ENCODE peak calls at places on chromosomes 3 and 15, in six cellular contexts. One of them, this sample, is unnamed.

GRCh38 chr3:10334461-10334860 is 13.5 kb upstream of the SEC13 start:
- DNase-seq in upper lobe of left lung: no peak
- DNase-seq in transverse colon: no peak
- DNase-seq in A549: peak
- DNase-seq in stomach: no peak
- DNase-seq in Peyer's patch: no peak
- DNase-seq in this sample: no peak

GRCh38 chr3:143354342-143354741 is 234.8 kb downstream of the CHST2 start:
- DNase-seq in upper lobe of left lung: no peak
- DNase-seq in stomach: no peak
- DNase-seq in A549: no peak
- DNase-seq in transverse colon: no peak
- DNase-seq in Peyer's patch: no peak
- DNase-seq in this sample: no peak

GRCh38 chr15:23440596-23440995 is 6.4 kb downstream of the GOLGA6L2 start:
- DNase-seq in transverse colon: no peak
- DNase-seq in stomach: no peak
- DNase-seq in Peyer's patch: no peak
- DNase-seq in A549: no peak
- DNase-seq in upper lobe of left lung: no peak
- DNase-seq in this sample: no peak

GRCh38 chr3:144652573-144652972 is 681.0 kb downstream of the DIPK2A start:
- DNase-seq in stomach: no peak
- DNase-seq in upper lobe of left lung: no peak
- DNase-seq in A549: no peak
- DNase-seq in transverse colon: no peak
- DNase-seq in Peyer's patch: no peak
- DNase-seq in this sample: no peak

GRCh38 chr3:148856404-148856803 is 8.7 kb upstream of the CPA3 start:
- DNase-seq in stomach: no peak
- DNase-seq in A549: no peak
- DNase-seq in Peyer's patch: no peak
- DNase-seq in upper lobe of left lung: no peak
- DNase-seq in transverse colon: no peak
- DNase-seq in this sample: no peak

GRCh38 chr15:99435138-99435695 is 130.6 kb upstream of the MEF2A start:
- DNase-seq in transverse colon: peak
- DNase-seq in A549: no peak
- DNase-seq in upper lobe of left lung: peak
- DNase-seq in stomach: peak
- DNase-seq in Peyer's patch: peak
- DNase-seq in this sample: peak

GRCh38 chr3:128598884-128599664 is 51.5 kb downstream of the RPN1 start:
- DNase-seq in transverse colon: no peak
- DNase-seq in A549: no peak
- DNase-seq in upper lobe of left lung: no peak
- DNase-seq in stomach: no peak
- DNase-seq in Peyer's patch: no peak
- DNase-seq in this sample: no peak

GRCh38 chr3:49162751-49163419 is 3.2 kb downstream of the CCDC71 start:
- DNase-seq in A549: no peak
- DNase-seq in transverse colon: no peak
- DNase-seq in stomach: no peak
- DNase-seq in Peyer's patch: no peak
- DNase-seq in upper lobe of left lung: no peak
- DNase-seq in this sample: no peak

GRCh38 chr3:184524981-184525336 is 36.6 kb upstream of the EPHB3 start:
- DNase-seq in transverse colon: no peak
- DNase-seq in upper lobe of left lung: no peak
- DNase-seq in stomach: no peak
- DNase-seq in A549: no peak
- DNase-seq in Peyer's patch: no peak
- DNase-seq in this sample: no peak

GRCh38 chr3:16907245-16907644 is 22.5 kb downstream of the PLCL2 start:
- DNase-seq in stomach: no peak
- DNase-seq in A549: no peak
- DNase-seq in Peyer's patch: no peak
- DNase-seq in transverse colon: no peak
- DNase-seq in upper lobe of left lung: no peak
- DNase-seq in this sample: no peak

GRCh38 chr3:40258555-40258954 is 51.0 kb upstream of the EIF1B start:
- DNase-seq in Peyer's patch: no peak
- DNase-seq in stomach: no peak
- DNase-seq in upper lobe of left lung: no peak
- DNase-seq in transverse colon: no peak
- DNase-seq in A549: peak
- DNase-seq in this sample: no peak

GRCh38 chr3:11717768-11718581 is 74.3 kb upstream of the VGLL4 start:
- DNase-seq in transverse colon: no peak
- DNase-seq in Peyer's patch: no peak
- DNase-seq in A549: peak
- DNase-seq in stomach: no peak
- DNase-seq in upper lobe of left lung: no peak
- DNase-seq in this sample: peak

GRCh38 chr3:72347819-72348319 is 500.4 kb downstream of the SHQ1 start:
- DNase-seq in upper lobe of left lung: peak
- DNase-seq in Peyer's patch: peak
- DNase-seq in transverse colon: peak
- DNase-seq in A549: no peak
- DNase-seq in stomach: peak
- DNase-seq in this sample: no peak

GRCh38 chr3:107993771-107994170 is 97.1 kb downstream of the CD47 start:
- DNase-seq in Peyer's patch: no peak
- DNase-seq in A549: no peak
- DNase-seq in transverse colon: no peak
- DNase-seq in upper lobe of left lung: no peak
- DNase-seq in stomach: no peak
- DNase-seq in this sample: no peak

GRCh38 chr3:14862303-14862660 is 43.5 kb downstream of the FGD5 start:
- DNase-seq in stomach: no peak
- DNase-seq in transverse colon: no peak
- DNase-seq in upper lobe of left lung: no peak
- DNase-seq in A549: no peak
- DNase-seq in Peyer's patch: no peak
- DNase-seq in this sample: no peak

GRCh38 chr3:14864131-14864530 is 45.4 kb downstream of the FGD5 start:
- DNase-seq in stomach: no peak
- DNase-seq in transverse colon: no peak
- DNase-seq in upper lobe of left lung: no peak
- DNase-seq in Peyer's patch: no peak
- DNase-seq in A549: no peak
- DNase-seq in this sample: no peak

GRCh38 chr3:14861451-14862302 is 42.9 kb downstream of the FGD5 start:
- DNase-seq in transverse colon: no peak
- DNase-seq in stomach: no peak
- DNase-seq in upper lobe of left lung: no peak
- DNase-seq in Peyer's patch: no peak
- DNase-seq in A549: no peak
- DNase-seq in this sample: no peak

GRCh38 chr3:14862661-14863230 is 44.0 kb downstream of the FGD5 start:
- DNase-seq in upper lobe of left lung: no peak
- DNase-seq in stomach: no peak
- DNase-seq in transverse colon: no peak
- DNase-seq in Peyer's patch: no peak
- DNase-seq in A549: no peak
- DNase-seq in this sample: no peak

DNA sequence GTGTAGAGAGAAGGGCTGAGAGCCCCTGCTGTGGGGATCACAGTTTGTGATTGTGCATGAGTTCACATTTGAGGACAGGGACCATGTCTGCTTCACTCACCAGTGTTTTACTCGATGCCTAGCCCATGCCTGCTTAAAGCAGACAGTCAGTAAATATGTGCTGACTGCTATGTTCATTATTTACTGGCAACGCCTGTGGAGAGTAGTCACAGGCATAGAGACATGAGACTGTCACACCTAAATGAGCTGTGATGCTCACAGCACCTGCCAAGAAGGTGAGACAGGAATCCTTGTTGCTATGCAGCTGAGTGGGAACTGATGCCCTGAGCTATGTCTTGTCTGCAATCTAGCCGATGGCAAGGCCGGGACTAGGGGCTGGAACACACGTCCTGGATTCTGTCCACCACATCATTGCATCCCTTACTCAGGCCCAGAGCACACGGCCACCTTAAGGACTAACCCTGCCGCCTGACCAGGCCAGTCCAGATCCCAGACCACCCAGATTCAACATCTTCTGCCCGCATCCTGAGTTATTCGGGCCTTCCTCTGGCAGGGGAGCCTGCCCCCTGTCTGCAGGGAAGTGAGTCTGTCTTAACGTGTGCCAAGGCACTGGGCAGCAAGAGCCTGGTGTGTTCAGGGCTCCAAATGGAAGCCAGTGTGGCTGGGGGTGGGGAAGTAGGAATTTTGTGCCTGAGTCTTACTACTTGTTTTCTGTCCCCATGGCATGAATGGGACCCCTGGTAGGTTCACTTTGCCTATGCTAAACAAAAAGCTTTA is 44.8 kb downstream of the FGD5 start:
- DNase-seq in Peyer's patch: no peak
- DNase-seq in transverse colon: no peak
- DNase-seq in A549: no peak
- DNase-seq in upper lobe of left lung: no peak
- DNase-seq in stomach: no peak
- DNase-seq in this sample: no peak
- TF ChIP-seq CTCF in Peyer's patch: no peak
- TF ChIP-seq CTCF in transverse colon: no peak
- TF ChIP-seq CTCF in A549: no peak
- TF ChIP-seq CTCF in upper lobe of left lung: peak
- TF ChIP-seq CTCF in stomach: no peak
- TF ChIP-seq CTCF in this sample: no peak

GRCh38 chr15:64985382-64986033 is 4.2 kb downstream of the SPG21 start:
- DNase-seq in transverse colon: no peak
- DNase-seq in A549: peak
- DNase-seq in Peyer's patch: no peak
- DNase-seq in stomach: peak
- DNase-seq in upper lobe of left lung: no peak
- DNase-seq in this sample: no peak
- H3K4me3 ChIP-seq in transverse colon: no peak
- H3K4me3 ChIP-seq in A549: no peak
- H3K4me3 ChIP-seq in Peyer's patch: no peak
- H3K4me3 ChIP-seq in stomach: no peak
- H3K4me3 ChIP-seq in upper lobe of left lung: no peak
- H3K4me3 ChIP-seq in this sample: no peak

GRCh38 chr3:194485876-194486539 is 794 bp downstream of the ATP13A3 start:
- DNase-seq in A549: no peak
- DNase-seq in Peyer's patch: peak
- DNase-seq in transverse colon: peak
- DNase-seq in stomach: peak
- DNase-seq in upper lobe of left lung: peak
- DNase-seq in this sample: peak
- TF ChIP-seq POLR2A in A549: no peak
- TF ChIP-seq POLR2A in Peyer's patch: no peak
- TF ChIP-seq POLR2A in transverse colon: peak
- TF ChIP-seq POLR2A in stomach: no peak
- TF ChIP-seq POLR2A in upper lobe of left lung: no peak
- TF ChIP-seq POLR2A in this sample: no peak

DNA sequence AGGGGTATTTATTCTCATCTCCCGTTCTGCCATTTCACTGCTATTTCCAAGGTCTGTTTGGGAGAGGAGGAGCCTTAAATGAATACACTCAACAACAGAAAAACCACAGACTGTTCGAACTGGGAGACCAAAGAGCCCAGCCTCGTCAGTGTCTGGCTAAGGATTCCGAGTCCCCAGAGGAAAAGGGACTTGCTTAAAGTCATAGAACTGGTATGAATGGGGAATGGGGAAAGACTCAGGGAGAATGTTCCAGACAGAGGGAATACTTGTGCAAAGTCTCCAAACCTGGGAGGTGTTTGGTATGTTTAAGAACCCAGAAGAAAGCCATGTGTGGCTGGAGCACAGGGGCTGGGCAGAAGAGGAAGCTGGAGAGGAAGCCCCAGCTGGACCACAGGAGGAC is 46.9 kb downstream of the FAM43A start:
- DNase-seq in transverse colon: no peak
- DNase-seq in stomach: no peak
- DNase-seq in A549: no peak
- DNase-seq in Peyer's patch: no peak
- DNase-seq in upper lobe of left lung: no peak
- DNase-seq in this sample: no peak
- TF ChIP-seq CTCF in transverse colon: no peak
- TF ChIP-seq CTCF in stomach: no peak
- TF ChIP-seq CTCF in A549: no peak
- TF ChIP-seq CTCF in Peyer's patch: no peak
- TF ChIP-seq CTCF in upper lobe of left lung: no peak
- TF ChIP-seq CTCF in this sample: no peak

GRCh38 chr15:51970132-51970817 is 1.3 kb downstream of the LEO1 start:
- DNase-seq in stomach: no peak
- DNase-seq in Peyer's patch: no peak
- DNase-seq in transverse colon: no peak
- DNase-seq in upper lobe of left lung: no peak
- DNase-seq in A549: peak
- DNase-seq in this sample: no peak
- H3K4me3 ChIP-seq in stomach: peak
- H3K4me3 ChIP-seq in Peyer's patch: peak
- H3K4me3 ChIP-seq in transverse colon: no peak
- H3K4me3 ChIP-seq in upper lobe of left lung: no peak
- H3K4me3 ChIP-seq in A549: peak
- H3K4me3 ChIP-seq in this sample: no peak

GRCh38 chr3:51390186-51390585 is 899 bp upstream of the RBM15B start:
- DNase-seq in upper lobe of left lung: no peak
- DNase-seq in A549: no peak
- DNase-seq in Peyer's patch: no peak
- DNase-seq in stomach: no peak
- DNase-seq in transverse colon: no peak
- DNase-seq in this sample: no peak

GRCh38 chr3:51392301-51393095 is 1.4 kb downstream of the RBM15B start:
- DNase-seq in stomach: no peak
- DNase-seq in upper lobe of left lung: peak
- DNase-seq in Peyer's patch: no peak
- DNase-seq in transverse colon: no peak
- DNase-seq in A549: no peak
- DNase-seq in this sample: no peak

GRCh38 chr3:51390600-51391074 is 448 bp upstream of the RBM15B start:
- DNase-seq in Peyer's patch: no peak
- DNase-seq in transverse colon: no peak
- DNase-seq in upper lobe of left lung: no peak
- DNase-seq in stomach: no peak
- DNase-seq in A549: no peak
- DNase-seq in this sample: no peak

GRCh38 chr3:51391566-51392300 is 648 bp downstream of the RBM15B start:
- DNase-seq in upper lobe of left lung: peak
- DNase-seq in A549: no peak
- DNase-seq in stomach: peak
- DNase-seq in Peyer's patch: peak
- DNase-seq in transverse colon: peak
- DNase-seq in this sample: no peak

DNA sequence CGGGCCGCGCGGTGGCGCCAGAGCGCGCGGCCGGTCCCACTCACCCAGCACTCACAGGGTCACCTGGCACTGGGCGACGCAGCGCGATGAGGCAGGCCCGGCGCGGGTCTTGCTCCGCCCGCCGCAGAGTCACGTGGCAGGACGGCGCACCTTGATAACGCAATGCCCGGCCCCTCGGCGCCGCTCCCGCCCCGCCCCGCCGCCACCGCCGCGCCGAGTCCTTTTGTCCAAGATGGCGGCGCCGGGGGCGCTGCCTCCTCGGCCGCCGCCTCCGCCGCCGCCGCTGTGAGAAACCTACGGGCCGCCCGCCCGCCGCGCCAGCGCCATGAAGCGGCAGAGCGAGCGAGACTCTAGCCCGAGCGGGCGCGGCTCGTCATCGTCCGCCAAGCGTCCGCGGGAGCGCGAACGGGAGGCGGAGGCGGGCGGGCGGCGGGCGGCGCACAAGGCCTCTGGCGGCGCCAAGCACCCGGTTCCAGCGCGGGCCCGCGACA is at the start of gene RBM15B:
- DNase-seq in A549: peak
- DNase-seq in stomach: peak
- DNase-seq in upper lobe of left lung: peak
- DNase-seq in transverse colon: peak
- DNase-seq in Peyer's patch: peak
- DNase-seq in this sample: peak
- TF ChIP-seq POLR2A in A549: peak
- TF ChIP-seq POLR2A in stomach: no peak
- TF ChIP-seq POLR2A in upper lobe of left lung: peak
- TF ChIP-seq POLR2A in transverse colon: peak
- TF ChIP-seq POLR2A in Peyer's patch: peak
- TF ChIP-seq POLR2A in this sample: peak

This sample was measured in ovary.